ENCODE peak calls at places on chromosomes 3 and 15, in seven cellular contexts. Z, K, N, H, U, Q and D are unnamed samples.

GRCh38 chr3:179957264-179957845 is 79.4 kb downstream of the PEX5L start:
- DNase-seq in K (no peak), U (no peak), Q (no peak), N (peak; percentile 68), H (no peak), Z (peak; percentile 41), D (no peak)

GRCh38 chr3:157132936-157133335 is 27.0 kb downstream of the CCNL1 start:
- DNase-seq in K (no peak), H (peak; percentile 66), U (no peak), Q (no peak), N (peak; percentile 96), Z (no peak), D (no peak)

GRCh38 chr15:78477295-78477694 is 30.1 kb upstream of the HYKK start:
- DNase-seq in Q (no peak), Z (no peak), U (no peak), H (no peak), N (no peak), K (no peak), D (no peak)

GRCh38 chr3:187318819-187319616 is 27.5 kb upstream of the MASP1 start:
- DNase-seq in Q (peak; percentile 82), Z (peak; percentile 66), U (no peak), K (peak; percentile 28), H (peak; percentile 89), N (no peak), D (no peak)

GRCh38 chr15:67955256-67955655 is 98.9 kb upstream of the PIAS1 start:
- DNase-seq in H (no peak), U (no peak), K (no peak), N (no peak), Z (no peak), Q (no peak), D (no peak)

GRCh38 chr15:31276596-31277298 is 49.9 kb upstream of the KLF13 start:
- DNase-seq in Q (no peak), K (no peak), U (no peak), N (peak; percentile 71), Z (no peak), H (no peak), D (no peak)

GRCh38 chr3:7282988-7283387 is 422.1 kb downstream of the GRM7 start:
- DNase-seq in H (no peak), N (no peak), U (no peak), Q (peak; percentile 18), K (no peak), Z (no peak), D (no peak)

GRCh38 chr15:84033793-84034553 is 201.6 kb upstream of the GOLGA6L4 start:
- DNase-seq in Q (peak; percentile 7), N (no peak), H (peak; percentile 11), U (no peak), K (no peak), Z (no peak), D (no peak)

GRCh38 chr15:67064607-67065530 is 533 bp upstream of the SMAD3 start:
- DNase-seq in N (peak; percentile 89), Q (no peak), Z (peak; percentile 61), H (no peak), U (no peak), K (no peak), D (no peak)

GRCh38 chr3:125433611-125434041 is 58.5 kb upstream of the ZNF148 start:
- DNase-seq in Z (peak; percentile 13), U (no peak), N (no peak), H (no peak), Q (no peak), K (no peak), D (no peak)

GRCh38 chr3:123552095-123552714 is 32.6 kb downstream of the HACD2 start:
- DNase-seq in K (peak; percentile 30), H (peak; percentile 34), U (no peak), Q (peak; percentile 35), N (no peak), Z (peak; percentile 16), D (no peak)

GRCh38 chr3:183158552-183159006 is 4.0 kb downstream of the LAMP3 start:
- DNase-seq in U (peak; percentile 81), K (no peak), Q (peak; percentile 73), H (peak; percentile 69), N (no peak), Z (peak; percentile 94), D (peak; percentile 97)

GRCh38 chr3:42635111-42635510 is 18.4 kb upstream of the ZBTB47 start:
- DNase-seq in K (no peak), H (peak; percentile 53), N (no peak), Q (peak; percentile 65), Z (peak; percentile 54), U (no peak), D (no peak)

GRCh38 chr3:45687828-45688193 is 1.4 kb upstream of the SACM1L start:
- DNase-seq in K (no peak), U (no peak), Q (no peak), Z (no peak), N (no peak), H (no peak), D (no peak)

GRCh38 chr3:158233791-158234190 is 123.9 kb downstream of the RSRC1 start:
- DNase-seq in N (no peak), U (no peak), K (no peak), Z (no peak), Q (no peak), H (no peak), D (no peak)

GRCh38 chr15:78437762-78438594 is at the start of gene IREB2:
- DNase-seq in Q (peak; percentile 99), H (peak; percentile 98), N (peak; percentile 100), Z (peak; percentile 98), U (peak; percentile 99), K (peak; percentile 96), D (peak; percentile 94)

GRCh38 chr3:109241459-109241858 is 74.9 kb downstream of the DPPA2 start:
- DNase-seq in Q (no peak), K (no peak), N (no peak), H (no peak), Z (no peak), U (no peak), D (no peak)

GRCh38 chr15:92880796-92881569 is 19.1 kb upstream of the CHD2 start:
- DNase-seq in Q (no peak), H (no peak), K (no peak), Z (no peak), U (no peak), N (no peak), D (no peak)

GRCh38 chr3:188019761-188020160 is 134.2 kb upstream of the LPP start:
- DNase-seq in Z (no peak), N (no peak), Q (no peak), H (no peak), U (no peak), K (no peak), D (no peak)

GRCh38 chr3:185270262-185270955 is 16.6 kb upstream of the EHHADH start:
- DNase-seq in Z (peak; percentile 53), N (no peak), H (peak; percentile 24), K (peak; percentile 76), U (no peak), Q (peak; percentile 45), D (no peak)

GRCh38 chr3:128060473-128061381 is 8.5 kb downstream of the SEC61A1 start:
- DNase-seq in Q (peak; percentile 87), K (no peak), U (no peak), Z (no peak), H (peak; percentile 99), N (no peak), D (no peak)

GRCh38 chr3:146044046-146044445 is 116.9 kb downstream of the PLOD2 start:
- DNase-seq in Q (no peak), N (no peak), U (no peak), K (no peak), Z (no peak), H (peak; percentile 39), D (no peak)

GRCh38 chr3:146195030-146195429 is 34.0 kb upstream of the PLOD2 start:
- DNase-seq in H (no peak), K (no peak), Q (no peak), N (no peak), Z (no peak), U (no peak), D (no peak)

GRCh38 chr3:161371441-161372320 is at the start of gene SPTSSB:
- DNase-seq in K (peak; percentile 44), Q (no peak), N (peak; percentile 93), U (peak; percentile 5), H (no peak), Z (peak; percentile 18), D (no peak)

GRCh38 chr3:169400874-169401273 is 262.6 kb downstream of the MECOM start:
- DNase-seq in U (no peak), K (no peak), H (no peak), N (no peak), Q (no peak), Z (no peak), D (no peak)

GRCh38 chr15:53978248-53978906 is at the start of gene UNC13C:
- DNase-seq in K (peak; percentile 46), U (no peak), Z (peak; percentile 9), Q (no peak), N (peak; percentile 95), H (no peak), D (no peak)